ENCODE peak calls at places on chromosomes 2 and 18, in four cellular contexts. N is neural progenitor cell; G is stimulated activated CD4-positive, alpha-beta T cell treated with anti-CD3 and anti-CD28 coated beads, Interleukin-1b, Interleukin-23, amount 100 ng/mL, for 24 hours; Q is HCEC 1CT. I is an unnamed sample.

GRCh38 chr18:22609642-22610041 is 191.9 kb upstream of the CTAGE1 start:
- DNase-seq in N (peak; percentile 42), G (no peak), Q (no peak), I (peak; percentile 66)

GRCh38 chr2:241555711-241556110 is 2.8 kb upstream of the BOK start:
- DNase-seq in N (no peak), G (no peak), Q (no peak), I (no peak)

GRCh38 chr2:85135066-85135914 is 2.1 kb downstream of the TCF7L1 start:
- DNase-seq in N (peak; percentile 90), G (no peak), Q (no peak), I (no peak)

GRCh38 chr18:38464024-38464423 is 898.4 kb upstream of the CELF4 start:
- DNase-seq in N (no peak), G (no peak), Q (no peak), I (no peak)

GRCh38 chr18:28149810-28150420 is 27.0 kb downstream of the CDH2 start:
- DNase-seq in N (no peak), G (no peak), Q (no peak), I (no peak)

GRCh38 chr2:122635649-122636496 is 880.4 kb downstream of the TSN start:
- DNase-seq in N (no peak), G (no peak), Q (peak; percentile 55), I (no peak)

GRCh38 chr2:28247326-28247725 is 145.3 kb upstream of the FOSL2 start:
- DNase-seq in N (no peak), G (no peak), Q (no peak), I (no peak)

GRCh38 chr2:152792973-152793372 is 74.6 kb downstream of the ARL6IP6 start:
- DNase-seq in N (peak; percentile 38), G (no peak), Q (no peak), I (no peak)

GRCh38 chr2:33426666-33427231 is 49.7 kb upstream of the RASGRP3 start:
- DNase-seq in N (no peak), G (no peak), Q (peak; percentile 72), I (peak; percentile 61)

GRCh38 chr2:232367016-232367415 is 11.5 kb upstream of the ALPP start:
- DNase-seq in N (no peak), G (no peak), Q (no peak), I (no peak)

GRCh38 chr18:70431203-70431624 is 142.4 kb downstream of the SOCS6 start:
- DNase-seq in N (no peak), G (no peak), Q (peak; percentile 80), I (no peak)

GRCh38 chr2:73286134-73286533 is 1.9 kb upstream of the FBXO41 start:
- DNase-seq in N (no peak), G (no peak), Q (no peak), I (no peak)

GRCh38 chr2:105575626-105576025 is 169.1 kb upstream of the NCK2 start:
- DNase-seq in N (no peak), G (no peak), Q (no peak), I (no peak)

GRCh38 chr2:227578642-227579041 is 20.1 kb upstream of the SCYGR2 start:
- DNase-seq in N (no peak), G (no peak), Q (no peak), I (no peak)

GRCh38 chr2:103788875-103789715 is 1027.3 kb downstream of the TMEM182 start:
- DNase-seq in N (peak; percentile 85), G (no peak), Q (no peak), I (no peak)

GRCh38 chr18:60755134-60755533 is 382.6 kb upstream of the MC4R start:
- DNase-seq in N (no peak), G (no peak), Q (no peak), I (no peak)

GRCh38 chr18:34696681-34697080 is 13.4 kb upstream of the DTNA start:
- DNase-seq in N (no peak), G (no peak), Q (no peak), I (no peak)

GRCh38 chr2:174829550-174829949 is 65.3 kb upstream of the CHRNA1 start:
- DNase-seq in N (no peak), G (no peak), Q (no peak), I (no peak)

GRCh38 chr2:241291977-241292376 is 23.5 kb downstream of the HDLBP start:
- DNase-seq in N (no peak), G (no peak), Q (no peak), I (no peak)

GRCh38 chr2:206614825-206615224 is 27.5 kb upstream of the FAM237A start:
- DNase-seq in N (no peak), G (no peak), Q (no peak), I (no peak)

GRCh38 chr2:27049422-27050280 is 1.8 kb upstream of the AGBL5 start:
- DNase-seq in N (no peak), G (peak; percentile 67), Q (no peak), I (no peak)

GRCh38 chr2:154952346-154953010 is 254.0 kb downstream of the KCNJ3 start:
- DNase-seq in N (peak; percentile 64), G (no peak), Q (no peak), I (no peak)

GRCh38 chr18:7871560-7872456 is 304.7 kb downstream of the PTPRM start:
- DNase-seq in N (no peak), G (no peak), Q (peak; percentile 42), I (no peak)

GRCh38 chr2:74619651-74620297 is 28.4 kb downstream of the M1AP start:
- DNase-seq in N (no peak), G (no peak), Q (no peak), I (no peak)

GRCh38 chr2:8544786-8545631 is 136.8 kb upstream of the ID2 start:
- DNase-seq in N (peak; percentile 56), G (peak; percentile 87), Q (peak; percentile 39), I (peak; percentile 61)

GRCh38 chr2:74919827-74920226 is 38.6 kb upstream of the POLE4 start:
- DNase-seq in N (peak; percentile 88), G (peak; percentile 58), Q (peak; percentile 19), I (peak; percentile 68)

GRCh38 chr2:29363111-29363510 is 247.9 kb downstream of the CLIP4 start:
- DNase-seq in N (no peak), G (no peak), Q (no peak), I (no peak)

GRCh38 chr18:46335551-46336059 is 231.4 kb downstream of the HAUS1 start:
- DNase-seq in N (peak; percentile 80), G (no peak), Q (no peak), I (no peak)

GRCh38 chr2:174461221-174461620 is 25.6 kb downstream of the GPR155 start:
- DNase-seq in N (no peak), G (no peak), Q (no peak), I (no peak)

GRCh38 chr2:211181626-211182025 is 625.2 kb downstream of the CPS1 start:
- DNase-seq in N (peak; percentile 8), G (no peak), Q (peak; percentile 17), I (no peak)

GRCh38 chr2:3007135-3007534 is 370.5 kb downstream of the EIPR1 start:
- DNase-seq in N (no peak), G (no peak), Q (no peak), I (no peak)

GRCh38 chr18:44599409-44599808 is 81.3 kb upstream of the SETBP1 start:
- DNase-seq in N (no peak), G (no peak), Q (no peak), I (no peak)

GRCh38 chr2:126770466-126770865 is 114.5 kb downstream of the GYPC start:
- DNase-seq in N (no peak), G (no peak), Q (no peak), I (no peak)